ENCODE peak calls at places on chromosome 17, in six cellular contexts. One of them, this sample, is unnamed.

GRCh38 chr17:63631062-63631461 is 8.8 kb downstream of the MAP3K3 start:
- DNase-seq in H1: no peak
- DNase-seq in A549: no peak
- DNase-seq in prostate gland: no peak
- DNase-seq in uterus: no peak
- DNase-seq in esophagus muscularis mucosa: no peak
- DNase-seq in this sample: no peak

GRCh38 chr17:44673893-44674292 is 15.7 kb downstream of the CCDC43 start:
- DNase-seq in H1: no peak
- DNase-seq in A549: no peak
- DNase-seq in prostate gland: no peak
- DNase-seq in esophagus muscularis mucosa: no peak
- DNase-seq in uterus: no peak
- DNase-seq in this sample: no peak

GRCh38 chr17:82012482-82013295 is 10.0 kb downstream of the CENPX start:
- DNase-seq in prostate gland: no peak
- DNase-seq in A549: no peak
- DNase-seq in esophagus muscularis mucosa: no peak
- DNase-seq in H1: no peak
- DNase-seq in uterus: no peak
- DNase-seq in this sample: no peak

GRCh38 chr17:10521949-10522348 is 3.6 kb upstream of the MYH1 start:
- DNase-seq in esophagus muscularis mucosa: no peak
- DNase-seq in A549: no peak
- DNase-seq in H1: no peak
- DNase-seq in uterus: no peak
- DNase-seq in prostate gland: no peak
- DNase-seq in this sample: no peak

GRCh38 chr17:45150911-45151809 is 2.9 kb downstream of the HEXIM1 start:
- DNase-seq in A549: no peak
- DNase-seq in prostate gland: no peak
- DNase-seq in uterus: no peak
- DNase-seq in H1: no peak
- DNase-seq in esophagus muscularis mucosa: no peak
- DNase-seq in this sample: no peak

GRCh38 chr17:74512624-74513084 is 18.6 kb downstream of the CD300LB start:
- DNase-seq in prostate gland: no peak
- DNase-seq in A549: no peak
- DNase-seq in uterus: no peak
- DNase-seq in H1: no peak
- DNase-seq in esophagus muscularis mucosa: peak; percentile 82
- DNase-seq in this sample: no peak

GRCh38 chr17:44911133-44912001 is 3.9 kb downstream of the GFAP start:
- DNase-seq in A549: peak; percentile 95
- DNase-seq in esophagus muscularis mucosa: no peak
- DNase-seq in prostate gland: peak; percentile 48
- DNase-seq in uterus: peak; percentile 49
- DNase-seq in H1: peak; percentile 87
- DNase-seq in this sample: peak; percentile 19

GRCh38 chr17:57782642-57783337 is 37.7 kb upstream of the CCDC182 start:
- DNase-seq in esophagus muscularis mucosa: no peak
- DNase-seq in H1: no peak
- DNase-seq in prostate gland: no peak
- DNase-seq in uterus: no peak
- DNase-seq in A549: no peak
- DNase-seq in this sample: no peak

GRCh38 chr17:40065041-40065770 is 2.4 kb downstream of the THRA start:
- DNase-seq in prostate gland: no peak
- DNase-seq in H1: no peak
- DNase-seq in A549: no peak
- DNase-seq in uterus: no peak
- DNase-seq in esophagus muscularis mucosa: no peak
- DNase-seq in this sample: no peak

GRCh38 chr17:63405741-63406261 is 40.3 kb downstream of the CYB561 start:
- DNase-seq in H1: no peak
- DNase-seq in prostate gland: peak; percentile 24
- DNase-seq in uterus: no peak
- DNase-seq in esophagus muscularis mucosa: no peak
- DNase-seq in A549: peak; percentile 63
- DNase-seq in this sample: peak; percentile 42

GRCh38 chr17:18042969-18043368 is 3.8 kb downstream of the GID4 start:
- DNase-seq in prostate gland: no peak
- DNase-seq in A549: no peak
- DNase-seq in H1: no peak
- DNase-seq in esophagus muscularis mucosa: no peak
- DNase-seq in uterus: no peak
- DNase-seq in this sample: no peak

DNA sequence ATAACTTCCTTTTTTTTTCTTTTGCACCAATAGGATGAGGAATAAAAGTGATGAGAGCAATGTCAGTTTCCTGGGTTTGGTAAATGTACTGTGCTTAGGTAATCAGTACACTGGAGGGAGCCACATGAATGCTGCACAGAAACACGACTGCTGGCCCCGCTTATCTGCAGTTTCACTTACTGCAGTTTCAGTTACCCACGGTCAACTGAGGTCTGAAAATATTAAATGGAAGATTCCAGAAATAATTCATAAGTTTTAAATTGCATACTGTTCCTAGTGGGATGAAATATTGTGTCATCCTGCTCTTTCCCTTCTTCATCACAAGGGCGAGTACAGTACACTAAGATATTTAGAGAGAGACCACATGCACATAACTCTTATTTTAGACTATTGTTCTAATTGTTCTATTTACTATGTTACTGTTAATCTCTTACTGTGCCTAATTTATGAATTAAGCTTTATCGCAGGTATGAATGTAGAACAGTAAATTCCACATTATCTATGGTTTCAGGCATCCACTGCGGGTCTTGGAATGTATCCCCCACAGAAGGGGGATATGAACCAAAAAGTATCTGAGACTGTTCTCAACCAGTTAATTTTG is 6.4 kb upstream of the LGALS3BP start:
- DNase-seq in uterus: no peak
- DNase-seq in A549: no peak
- DNase-seq in esophagus muscularis mucosa: no peak
- DNase-seq in prostate gland: no peak
- DNase-seq in H1: no peak
- DNase-seq in this sample: no peak
- TF ChIP-seq POLR2A in uterus: no peak
- TF ChIP-seq POLR2A in A549: no peak
- TF ChIP-seq POLR2A in esophagus muscularis mucosa: no peak
- TF ChIP-seq POLR2A in prostate gland: no peak
- TF ChIP-seq POLR2A in H1: no peak
- TF ChIP-seq POLR2A in this sample: no peak

DNA sequence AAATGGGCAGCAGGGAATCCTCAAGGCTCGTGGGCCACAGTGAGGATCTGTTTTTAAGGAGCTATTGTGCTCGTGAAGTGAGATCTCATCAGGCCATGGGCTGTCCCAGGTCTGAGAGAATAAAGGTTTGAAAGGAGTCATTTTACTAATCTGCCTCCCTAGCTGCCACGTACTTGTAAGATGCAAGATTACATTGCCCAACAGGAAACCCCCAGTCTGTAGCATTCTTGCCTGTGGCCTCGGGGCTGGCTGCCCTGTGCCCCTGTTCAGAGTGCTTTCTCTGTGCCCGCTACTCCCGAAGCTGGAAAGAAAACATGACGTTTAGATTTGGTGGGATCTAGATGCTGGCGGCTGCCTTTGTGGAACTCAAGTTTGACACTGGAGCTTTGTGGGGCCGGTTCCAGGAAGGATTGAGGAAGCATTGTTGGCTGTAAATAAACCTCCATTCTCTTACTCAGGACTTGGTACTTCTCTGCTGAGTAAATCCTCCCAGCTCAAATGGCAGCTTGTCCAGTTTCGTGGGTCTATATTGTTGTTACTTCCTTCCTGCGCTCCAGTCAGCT is 21.2 kb downstream of the SAP30BP start:
- DNase-seq in esophagus muscularis mucosa: no peak
- DNase-seq in prostate gland: no peak
- DNase-seq in uterus: no peak
- DNase-seq in A549: no peak
- DNase-seq in H1: no peak
- DNase-seq in this sample: no peak
- H3K4me1 ChIP-seq in esophagus muscularis mucosa: peaks cover 91% of the 10 kb centered on the region
- H3K4me1 ChIP-seq in prostate gland: peaks cover 19% of the 10 kb centered on the region
- H3K4me1 ChIP-seq in uterus: no peaks in the 10 kb centered on the region
- H3K4me1 ChIP-seq in A549: peaks cover 99% of the 10 kb centered on the region
- H3K4me1 ChIP-seq in H1: no peaks in the 10 kb centered on the region
- H3K4me1 ChIP-seq in this sample: peaks cover 98% of the 10 kb centered on the region

DNA sequence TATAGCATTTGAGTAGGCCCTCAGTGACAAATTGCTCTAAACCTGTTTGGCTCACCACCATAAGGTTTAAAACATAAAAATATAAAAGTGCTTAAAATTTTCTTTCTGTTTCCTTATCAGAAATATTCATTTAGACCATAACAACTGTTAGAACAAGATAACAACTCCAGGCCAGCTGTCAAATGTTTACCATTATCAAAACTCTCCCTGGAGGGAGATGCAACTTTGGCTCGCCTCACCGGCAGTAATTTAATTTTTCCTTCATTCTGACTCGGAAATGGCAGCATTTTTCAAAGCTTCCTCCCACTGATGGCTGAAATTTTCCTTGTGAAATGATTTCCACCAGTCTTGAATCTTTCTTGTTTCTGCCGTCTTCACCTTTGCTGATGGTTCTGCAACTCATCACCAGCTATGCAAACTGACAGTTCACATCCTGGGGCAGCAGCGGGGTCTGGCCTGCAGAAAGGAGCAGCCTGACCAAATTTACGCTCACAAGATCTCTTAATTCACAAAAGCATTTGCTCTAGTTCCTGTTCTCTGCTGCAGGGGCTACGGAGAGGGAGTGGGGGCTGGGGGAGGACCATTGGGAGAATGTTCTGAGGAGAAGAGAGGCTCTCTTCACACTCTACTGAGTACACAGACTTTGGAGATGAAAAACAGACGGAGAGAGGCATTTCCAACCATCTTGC is 254.6 kb upstream of the TBX2 start:
- DNase-seq in uterus: peak; percentile 40
- DNase-seq in A549: no peak
- DNase-seq in prostate gland: no peak
- DNase-seq in esophagus muscularis mucosa: no peak
- DNase-seq in H1: no peak
- DNase-seq in this sample: no peak
- H3K27ac ChIP-seq in uterus: peak overlapping the region; percentile 57
- H3K27ac ChIP-seq in A549: no peak overlapping the region
- H3K27ac ChIP-seq in prostate gland: no peak overlapping the region
- H3K27ac ChIP-seq in esophagus muscularis mucosa: no peak overlapping the region
- H3K27ac ChIP-seq in H1: no peak overlapping the region
- H3K27ac ChIP-seq in this sample: no peak overlapping the region

GRCh38 chr17:34015253-34015652 is 239.8 kb upstream of the CCL2 start:
- DNase-seq in prostate gland: no peak
- DNase-seq in H1: no peak
- DNase-seq in esophagus muscularis mucosa: no peak
- DNase-seq in uterus: no peak
- DNase-seq in A549: no peak
- DNase-seq in this sample: no peak
- TF ChIP-seq POLR2A in prostate gland: no peak
- TF ChIP-seq POLR2A in H1: no peak
- TF ChIP-seq POLR2A in esophagus muscularis mucosa: no peak
- TF ChIP-seq POLR2A in uterus: no peak
- TF ChIP-seq POLR2A in A549: no peak
- TF ChIP-seq POLR2A in this sample: no peak

DNA sequence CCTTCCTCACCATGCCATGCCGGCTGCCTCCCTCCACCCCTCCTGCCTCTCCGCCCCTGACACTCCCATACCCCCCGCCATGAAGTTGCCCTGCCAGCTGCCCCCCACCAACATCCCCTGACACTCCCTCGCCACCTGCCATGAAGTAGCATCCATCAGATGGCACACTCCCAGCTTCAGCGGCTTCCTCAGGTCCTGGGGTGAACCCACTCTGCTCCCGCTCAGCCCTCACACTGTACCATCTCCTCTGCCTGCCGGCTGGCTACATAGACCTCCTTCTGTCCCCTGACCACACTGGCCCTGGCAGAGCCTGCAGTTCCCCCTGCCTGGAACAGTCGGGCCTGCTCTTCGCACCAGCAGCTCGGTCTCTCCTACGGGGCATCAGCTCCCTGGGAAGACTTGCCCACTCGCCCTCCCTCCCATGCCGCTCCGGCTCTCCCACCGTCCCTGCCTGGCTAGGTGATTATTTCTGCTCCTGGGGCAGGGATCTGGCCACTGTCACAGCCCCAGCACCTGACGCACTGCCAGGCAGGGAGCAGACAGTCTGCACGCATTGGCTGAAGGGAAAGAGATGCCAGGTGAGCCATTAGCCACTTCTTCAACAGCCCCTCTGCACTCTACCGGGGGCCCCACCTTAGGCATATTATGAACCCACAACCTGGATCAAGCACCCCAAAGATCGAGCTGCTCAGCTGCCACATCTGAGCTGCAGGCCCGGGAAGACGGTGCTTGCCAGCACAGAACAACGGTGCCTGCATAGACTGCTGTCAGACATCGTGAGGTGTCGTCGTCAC is 9.0 kb downstream of the CANT1 start:
- DNase-seq in A549: no peak
- DNase-seq in H1: no peak
- DNase-seq in uterus: peak; percentile 12
- DNase-seq in prostate gland: no peak
- DNase-seq in esophagus muscularis mucosa: no peak
- DNase-seq in this sample: no peak
- H3K4me1 ChIP-seq in A549: peaks cover 6% of the 10 kb centered on the region
- H3K4me1 ChIP-seq in H1: no peaks in the 10 kb centered on the region
- H3K4me1 ChIP-seq in uterus: no peaks in the 10 kb centered on the region
- H3K4me1 ChIP-seq in prostate gland: peaks cover 34% of the 10 kb centered on the region
- H3K4me1 ChIP-seq in esophagus muscularis mucosa: peaks cover 32% of the 10 kb centered on the region
- H3K4me1 ChIP-seq in this sample: peaks cover 8% of the 10 kb centered on the region

GRCh38 chr17:42414782-42415409 is 8.2 kb downstream of the CAVIN1 start:
- DNase-seq in prostate gland: no peak
- DNase-seq in H1: no peak
- DNase-seq in A549: no peak
- DNase-seq in uterus: no peak
- DNase-seq in esophagus muscularis mucosa: no peak
- DNase-seq in this sample: no peak
- H3K27ac ChIP-seq in prostate gland: no peak overlapping the region
- H3K27ac ChIP-seq in H1: no peak overlapping the region
- H3K27ac ChIP-seq in A549: peak overlapping the region; percentile 40
- H3K27ac ChIP-seq in uterus: peak overlapping the region; percentile 91
- H3K27ac ChIP-seq in esophagus muscularis mucosa: peak overlapping the region; percentile 100
- H3K27ac ChIP-seq in this sample: peak overlapping the region; percentile 98

GRCh38 chr17:1460233-1460632 is 4.2 kb upstream of the CRK start:
- DNase-seq in esophagus muscularis mucosa: no peak
- DNase-seq in H1: no peak
- DNase-seq in prostate gland: peak; percentile 73
- DNase-seq in uterus: peak; percentile 50
- DNase-seq in A549: peak; percentile 61
- DNase-seq in this sample: no peak
- TF ChIP-seq POLR2A in esophagus muscularis mucosa: no peak
- TF ChIP-seq POLR2A in H1: no peak
- TF ChIP-seq POLR2A in prostate gland: no peak
- TF ChIP-seq POLR2A in uterus: no peak
- TF ChIP-seq POLR2A in A549: no peak
- TF ChIP-seq POLR2A in this sample: no peak

This sample was measured in tibial nerve.